ENCODE peak calls at places on chromosomes 7 and 10, in five cellular contexts. T, R, H, W and L are unnamed samples.
A peak's percentile ranks its signal among the peaks of the same experiment; 100 is the strongest.

GRCh38 chr10:132294561-132295320 is 13.0 kb downstream of the STK32C start:
- DNase-seq in T (no peak), H (no peak), W (no peak), R (no peak), L (no peak)

GRCh38 chr10:78248651-78249464 is 215.2 kb downstream of the RPS24 start:
- DNase-seq in T (peak; percentile 91), W (peak; percentile 27), H (peak; percentile 45), R (no peak), L (no peak)

GRCh38 chr7:135833642-135834041 is 85.0 kb upstream of the FAM180A start:
- DNase-seq in H (no peak), R (no peak), T (no peak), W (no peak), L (no peak)

GRCh38 chr10:75117996-75118395 is 6.5 kb downstream of the SAMD8 start:
- DNase-seq in T (peak; percentile 26), W (no peak), R (no peak), H (no peak), L (no peak)

GRCh38 chr7:96548664-96549063 is 161.0 kb downstream of the SEM1 start:
- DNase-seq in R (no peak), H (no peak), W (no peak), T (no peak), L (no peak)

GRCh38 chr10:131961777-131962450 is 19.8 kb downstream of the BNIP3 start:
- DNase-seq in T (no peak), R (no peak), H (no peak), W (no peak), L (no peak)

GRCh38 chr10:80924063-80924952 is 386.6 kb downstream of the SH2D4B start:
- DNase-seq in H (no peak), W (peak; percentile 40), R (no peak), T (peak; percentile 11), L (no peak)

GRCh38 chr7:133861876-133862275 is 265.3 kb upstream of the LRGUK start:
- DNase-seq in H (no peak), W (no peak), R (no peak), T (no peak), L (no peak)

GRCh38 chr7:28036748-28037147 is 143.8 kb downstream of the JAZF1 start:
- DNase-seq in R (no peak), H (peak; percentile 19), T (no peak), W (no peak), L (no peak)

GRCh38 chr7:78226059-78226658 is 427.6 kb downstream of the PHTF2 start:
- DNase-seq in T (peak; percentile 11), H (peak; percentile 69), W (no peak), R (peak; percentile 6), L (no peak)

GRCh38 chr10:97580421-97581367 is 3.5 kb upstream of the HOGA1 start:
- DNase-seq in R (no peak), T (no peak), W (no peak), H (no peak), L (no peak)

GRCh38 chr10:79938728-79939380 is 10.1 kb downstream of the SFTPD start:
- DNase-seq in T (no peak), H (no peak), R (no peak), W (peak; percentile 63), L (no peak)